ENCODE peak calls at places on chromosomes 5 and 9, in four cellular contexts. I is A549, Z is GM12865, K is DMS153. G is an unnamed sample.

GRCh38 chr5:143195496-143195895 is 208.0 kb downstream of the NR3C1 start:
- DNase-seq in I (no peak), Z (no peak), K (no peak), G (no peak)

GRCh38 chr5:29005386-29005785 is 1967.0 kb upstream of the CDH9 start:
- DNase-seq in I (no peak), Z (no peak), K (no peak), G (no peak)

GRCh38 chr5:8895599-8895998 is 650.3 kb downstream of the SEMA5A start:
- DNase-seq in I (no peak), Z (no peak), K (no peak), G (no peak)

GRCh38 chr5:172004824-172005237 is 1.6 kb downstream of the FBXW11 start:
- DNase-seq in I (no peak), Z (peak; percentile 50), K (no peak), G (peak; percentile 4)

GRCh38 chr5:38323645-38324295 is 65.4 kb downstream of the EGFLAM start:
- DNase-seq in I (no peak), Z (no peak), K (no peak), G (no peak)

GRCh38 chr5:14108170-14108996 is 34.8 kb upstream of the TRIO start:
- DNase-seq in I (peak; percentile 74), Z (peak; percentile 91), K (no peak), G (peak; percentile 4)

GRCh38 chr9:120741701-120742100 is 27.4 kb upstream of the MEGF9 start:
- DNase-seq in I (no peak), Z (no peak), K (no peak), G (no peak)

GRCh38 chr5:66717455-66718373 is 121.5 kb downstream of the MAST4 start:
- DNase-seq in I (no peak), Z (no peak), K (peak; percentile 23), G (no peak)